ENCODE peak calls at places on chromosome X, in five cellular contexts. E is cardiac muscle cell, Z is SK-N-SH, N is body of pancreas, H is ascending aorta. R is an unnamed sample. For H3K27me3, the result is how much of the 10 kb centered on the place peaks cover.

GRCh38 chrX:40172169-40172979 is 74.6 kb upstream of the BCOR start:
- DNase-seq in E (peak), Z (no peak), N (peak), H (no peak), R (peak)

GRCh38 chrX:19708683-19709082 is 178.7 kb downstream of the SH3KBP1 start:
- DNase-seq in E (no peak), Z (no peak), N (no peak), H (no peak), R (no peak)

GRCh38 chrX:132442674-132443073 is 46.2 kb downstream of the MBNL3 start:
- DNase-seq in E (peak), Z (no peak), N (peak), H (no peak), R (no peak)

GRCh38 chrX:123230798-123231197 is 46.7 kb downstream of the GRIA3 start:
- DNase-seq in E (no peak), Z (no peak), N (no peak), H (no peak), R (no peak)

GRCh38 chrX:70168238-70169188 is 8.8 kb upstream of the DGAT2L6 start:
- DNase-seq in E (peak), Z (no peak), N (peak), H (no peak), R (peak)

GRCh38 chrX:1391707-1392375 is at the start of gene SLC25A6:
- DNase-seq in E (peak), Z (peak), N (peak), H (peak), R (peak)

GRCh38 chrX:123814343-123814742 is 45.5 kb upstream of the XIAP start:
- DNase-seq in E (no peak), Z (no peak), N (no peak), H (no peak), R (no peak)

GRCh38 chrX:153970398-153971123 is 1.1 kb downstream of the HCFC1 start:
- DNase-seq in E (peak), Z (peak), N (peak), H (no peak), R (peak)

GRCh38 chrX:122434942-122435341 is 749.1 kb upstream of the GRIA3 start:
- DNase-seq in E (no peak), Z (no peak), N (no peak), H (no peak), R (no peak)

GRCh38 chrX:23919706-23920320 is 12.0 kb downstream of the CXorf58 start:
- DNase-seq in E (peak), Z (no peak), N (peak), H (no peak), R (no peak)
- TF ChIP-seq CTCF in E (peak), Z (no peak), N (no peak), H (no peak), R (no peak)

DNA sequence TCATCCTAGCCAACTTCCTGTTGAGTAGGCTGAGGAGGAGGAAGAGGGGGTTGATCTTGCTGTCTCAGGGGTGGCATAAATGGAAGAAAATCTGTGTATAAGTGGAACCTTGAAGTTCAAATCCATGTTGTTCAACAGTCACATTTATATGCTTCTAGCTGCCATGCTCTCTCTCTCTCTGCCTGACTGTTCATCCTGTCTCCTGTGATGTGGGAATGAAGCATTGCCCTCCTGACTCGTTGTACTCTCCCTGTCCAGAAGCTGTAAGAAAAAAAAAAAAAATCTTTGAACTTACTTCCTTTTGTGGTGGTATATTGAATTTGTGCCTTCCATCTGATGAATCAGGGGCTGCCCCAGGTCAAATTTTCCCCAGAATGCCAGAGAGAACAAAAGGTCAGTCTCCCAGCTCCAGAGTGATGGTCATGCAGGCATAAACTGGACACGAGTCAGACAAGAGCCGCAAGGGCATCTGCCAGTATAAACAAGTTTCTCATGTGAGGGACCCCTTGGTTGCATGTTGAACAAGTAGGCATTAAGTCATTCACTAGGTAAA is 257.0 kb downstream of the IDS start:
- DNase-seq in E (no peak), Z (no peak), N (no peak), H (no peak), R (no peak)
- H3K27ac ChIP-seq in E (no peak), Z (no peak), N (no peak), H (no peak), R (peak)

DNA sequence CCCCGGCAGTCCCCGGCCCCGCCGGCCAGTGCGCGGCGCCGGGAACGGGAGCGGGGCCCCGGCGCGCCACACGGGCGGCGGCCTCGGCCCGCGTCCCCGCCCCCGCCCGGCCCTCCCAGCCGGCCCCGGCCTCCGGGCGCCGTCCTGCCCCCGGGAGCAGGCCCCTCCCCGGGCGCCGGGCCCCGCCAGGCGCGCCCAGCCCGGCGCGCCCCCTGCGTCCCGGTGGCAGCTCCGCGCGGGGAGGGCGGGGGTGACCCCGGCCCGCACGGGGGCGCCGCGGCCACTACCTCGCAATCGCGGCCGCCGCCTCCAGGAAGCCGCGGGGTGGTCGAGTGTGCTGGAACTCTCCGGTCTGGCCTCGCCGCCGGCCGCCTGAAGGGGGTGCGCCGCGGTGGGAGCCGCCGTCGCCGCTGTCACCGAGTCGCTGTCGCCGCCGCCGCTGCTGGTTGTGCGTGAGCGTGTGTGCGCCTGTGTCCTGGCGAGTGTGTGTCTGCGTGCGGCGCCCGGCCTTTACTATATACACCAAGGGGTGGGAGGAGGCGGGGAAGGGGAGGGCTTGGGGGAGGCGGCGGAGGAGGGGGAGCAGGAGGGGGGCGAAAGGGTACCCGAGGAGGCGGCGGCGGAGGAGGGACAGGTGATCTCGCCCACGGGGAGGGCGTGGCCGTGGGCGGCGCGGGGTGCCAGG is at the start of gene RAI2:
- DNase-seq in E (no peak), Z (peak), N (peak), H (no peak), R (peak)
- H3K27me3 ChIP-seq in E (half or more), Z (under half), N (under half), H (under half), R (under half)

GRCh38 chrX:129461801-129462456 is 61.4 kb downstream of the SMARCA1 start:
- DNase-seq in E (no peak), Z (no peak), N (no peak), H (no peak), R (no peak)

DNA sequence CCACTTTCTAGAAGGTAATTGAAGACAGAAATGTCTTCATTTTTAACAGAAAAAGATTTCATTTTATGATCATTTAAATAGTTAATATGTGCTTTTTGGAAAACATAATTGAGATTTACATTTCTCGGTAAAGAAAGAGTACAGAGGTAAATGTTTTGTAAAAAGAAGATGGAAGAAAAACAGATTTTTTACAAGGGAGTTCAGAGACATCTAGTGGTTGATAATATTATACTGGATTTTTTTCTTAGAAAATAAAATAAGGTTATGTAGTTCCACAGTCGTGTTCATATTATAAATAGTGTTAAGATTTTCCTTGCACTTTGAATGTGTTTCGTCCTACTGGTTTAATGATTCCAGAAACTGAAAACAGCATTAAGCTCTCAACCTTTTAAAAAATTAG is 60.6 kb downstream of the SMARCA1 start:
- DNase-seq in E (no peak), Z (no peak), N (no peak), H (no peak), R (no peak)
- TF ChIP-seq CTCF in E (peak), Z (peak), N (no peak), H (peak), R (no peak)

DNA sequence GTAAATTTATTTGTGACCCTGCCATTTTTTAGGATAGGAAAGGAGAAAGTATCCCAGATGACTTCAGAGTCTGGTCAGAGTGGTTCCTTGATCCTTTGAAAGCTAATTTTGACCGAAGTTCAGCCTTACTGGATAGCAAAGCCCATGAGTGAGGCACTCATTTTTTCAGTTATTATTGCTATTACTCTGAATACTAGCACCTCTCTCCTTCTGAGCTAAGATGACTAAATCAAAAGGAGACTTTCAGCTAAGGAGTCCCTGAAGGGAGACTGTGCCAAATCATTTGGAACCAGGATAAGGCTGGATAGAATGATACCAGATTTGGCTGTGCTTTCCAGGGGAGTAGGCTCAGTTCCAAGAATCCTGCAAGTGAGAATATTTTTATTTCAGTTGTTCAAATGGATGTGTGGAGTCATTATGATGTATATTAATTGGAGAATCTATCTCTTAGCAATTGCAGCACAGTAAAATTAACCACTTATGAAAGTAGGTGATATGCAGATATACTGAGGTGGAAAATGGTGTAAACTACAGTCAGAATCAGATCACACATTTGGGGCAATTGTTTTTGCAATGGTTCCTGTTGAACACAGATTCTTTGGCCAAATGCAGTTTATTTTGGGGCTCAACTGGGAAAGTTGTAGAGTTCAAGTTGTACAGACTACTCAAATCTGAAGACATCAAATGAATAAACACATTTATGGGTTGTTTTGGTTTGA is 1.1 kb downstream of the P2RY10 start:
- DNase-seq in E (no peak), Z (no peak), N (no peak), H (no peak), R (no peak)
- H3K27ac ChIP-seq in E (no peak), Z (no peak), N (no peak), H (no peak), R (no peak)